ENCODE peak calls at places on chromosomes 12 and 14, in nine cellular contexts. One of them, this sample, is unnamed. For H3K4me1 and H3K9me3, the result is how much of the 10 kb centered on the place peaks cover.

GRCh38 chr12:1662761-1663439 is 28.0 kb upstream of the ADIPOR2 start:
- DNase-seq in stomach: peak
- DNase-seq in PC-9: peak
- DNase-seq in heart right ventricle: peak
- DNase-seq in A549: peak
- DNase-seq in testis: peak
- DNase-seq in aorta: no peak
- DNase-seq in CD8-positive, alpha-beta memory T cell: peak
- DNase-seq in fibroblast of lung: peak
- DNase-seq in this sample: peak

GRCh38 chr12:80763874-80764273 is 47.2 kb downstream of the MYF5 start:
- DNase-seq in PC-9: peak
- DNase-seq in heart right ventricle: no peak
- DNase-seq in stomach: no peak
- DNase-seq in testis: peak
- DNase-seq in fibroblast of lung: peak
- DNase-seq in CD8-positive, alpha-beta memory T cell: no peak
- DNase-seq in aorta: no peak
- DNase-seq in A549: peak
- DNase-seq in this sample: no peak

GRCh38 chr12:69985656-69986055 is 160.6 kb downstream of the MYRFL start:
- DNase-seq in PC-9: peak
- DNase-seq in A549: peak
- DNase-seq in CD8-positive, alpha-beta memory T cell: no peak
- DNase-seq in stomach: no peak
- DNase-seq in testis: no peak
- DNase-seq in fibroblast of lung: no peak
- DNase-seq in heart right ventricle: no peak
- DNase-seq in aorta: peak
- DNase-seq in this sample: no peak

GRCh38 chr12:124520258-124520657 is 47.2 kb downstream of the NCOR2 start:
- DNase-seq in CD8-positive, alpha-beta memory T cell: no peak
- DNase-seq in fibroblast of lung: peak
- DNase-seq in aorta: peak
- DNase-seq in stomach: peak
- DNase-seq in heart right ventricle: no peak
- DNase-seq in testis: no peak
- DNase-seq in A549: peak
- DNase-seq in PC-9: peak
- DNase-seq in this sample: peak

GRCh38 chr12:95117178-95117599 is 43.8 kb upstream of the NR2C1 start:
- DNase-seq in CD8-positive, alpha-beta memory T cell: peak
- DNase-seq in PC-9: peak
- DNase-seq in testis: peak
- DNase-seq in aorta: no peak
- DNase-seq in fibroblast of lung: peak
- DNase-seq in A549: peak
- DNase-seq in heart right ventricle: no peak
- DNase-seq in stomach: peak
- DNase-seq in this sample: no peak

GRCh38 chr14:71753126-71753830 is 179.0 kb upstream of the RGS6 start:
- DNase-seq in A549: peak
- DNase-seq in aorta: peak
- DNase-seq in testis: peak
- DNase-seq in PC-9: peak
- DNase-seq in heart right ventricle: peak
- DNase-seq in fibroblast of lung: peak
- DNase-seq in stomach: peak
- DNase-seq in CD8-positive, alpha-beta memory T cell: peak
- DNase-seq in this sample: peak

GRCh38 chr14:20610002-20610765 is 19.0 kb upstream of the RNASE12 start:
- DNase-seq in CD8-positive, alpha-beta memory T cell: peak
- DNase-seq in PC-9: peak
- DNase-seq in stomach: peak
- DNase-seq in heart right ventricle: peak
- DNase-seq in testis: peak
- DNase-seq in fibroblast of lung: peak
- DNase-seq in aorta: peak
- DNase-seq in A549: peak
- DNase-seq in this sample: peak

GRCh38 chr14:56751471-56751870 is 58.8 kb downstream of the OTX2 start:
- DNase-seq in CD8-positive, alpha-beta memory T cell: no peak
- DNase-seq in testis: no peak
- DNase-seq in PC-9: no peak
- DNase-seq in heart right ventricle: no peak
- DNase-seq in A549: peak
- DNase-seq in stomach: no peak
- DNase-seq in aorta: no peak
- DNase-seq in fibroblast of lung: no peak
- DNase-seq in this sample: no peak

GRCh38 chr14:20460458-20461229 is 590 bp downstream of the PIP4P1 start:
- DNase-seq in heart right ventricle: no peak
- DNase-seq in fibroblast of lung: no peak
- DNase-seq in stomach: peak
- DNase-seq in PC-9: peak
- DNase-seq in testis: no peak
- DNase-seq in A549: no peak
- DNase-seq in aorta: no peak
- DNase-seq in CD8-positive, alpha-beta memory T cell: peak
- DNase-seq in this sample: peak

GRCh38 chr12:2876431-2877046 is 435 bp downstream of the FOXM1 start:
- DNase-seq in testis: no peak
- DNase-seq in PC-9: no peak
- DNase-seq in stomach: no peak
- DNase-seq in heart right ventricle: no peak
- DNase-seq in fibroblast of lung: peak
- DNase-seq in aorta: peak
- DNase-seq in CD8-positive, alpha-beta memory T cell: no peak
- DNase-seq in A549: peak
- DNase-seq in this sample: no peak

GRCh38 chr14:96958057-96958456 is 160.9 kb downstream of the VRK1 start:
- DNase-seq in CD8-positive, alpha-beta memory T cell: no peak
- DNase-seq in heart right ventricle: no peak
- DNase-seq in testis: no peak
- DNase-seq in PC-9: no peak
- DNase-seq in stomach: no peak
- DNase-seq in aorta: no peak
- DNase-seq in fibroblast of lung: no peak
- DNase-seq in A549: no peak
- DNase-seq in this sample: no peak

GRCh38 chr12:79778802-79779201 is 88.0 kb upstream of the PAWR start:
- DNase-seq in aorta: no peak
- DNase-seq in A549: no peak
- DNase-seq in CD8-positive, alpha-beta memory T cell: no peak
- DNase-seq in stomach: no peak
- DNase-seq in heart right ventricle: no peak
- DNase-seq in testis: no peak
- DNase-seq in PC-9: no peak
- DNase-seq in fibroblast of lung: no peak
- DNase-seq in this sample: no peak

GRCh38 chr12:115383668-115384067 is 699.7 kb upstream of the TBX3 start:
- DNase-seq in CD8-positive, alpha-beta memory T cell: no peak
- DNase-seq in aorta: no peak
- DNase-seq in fibroblast of lung: peak
- DNase-seq in A549: peak
- DNase-seq in stomach: peak
- DNase-seq in testis: no peak
- DNase-seq in PC-9: no peak
- DNase-seq in heart right ventricle: no peak
- DNase-seq in this sample: peak

GRCh38 chr14:91897121-91897701 is 29.9 kb upstream of the TC2N start:
- DNase-seq in testis: peak
- DNase-seq in heart right ventricle: peak
- DNase-seq in aorta: peak
- DNase-seq in A549: peak
- DNase-seq in CD8-positive, alpha-beta memory T cell: no peak
- DNase-seq in fibroblast of lung: peak
- DNase-seq in PC-9: no peak
- DNase-seq in stomach: peak
- DNase-seq in this sample: peak

GRCh38 chr12:80707830-80708534 is 548 bp downstream of the MYF6 start:
- DNase-seq in CD8-positive, alpha-beta memory T cell: no peak
- DNase-seq in aorta: peak
- DNase-seq in testis: no peak
- DNase-seq in fibroblast of lung: no peak
- DNase-seq in heart right ventricle: no peak
- DNase-seq in stomach: no peak
- DNase-seq in PC-9: no peak
- DNase-seq in A549: no peak
- DNase-seq in this sample: no peak

GRCh38 chr12:26097046-26097878 is 27.6 kb downstream of the BHLHE41 start:
- DNase-seq in stomach: peak
- DNase-seq in heart right ventricle: peak
- DNase-seq in testis: peak
- DNase-seq in PC-9: peak
- DNase-seq in A549: peak
- DNase-seq in aorta: peak
- DNase-seq in CD8-positive, alpha-beta memory T cell: peak
- DNase-seq in fibroblast of lung: peak
- DNase-seq in this sample: peak

GRCh38 chr14:55749201-55749812 is 169.3 kb downstream of the KTN1 start:
- DNase-seq in aorta: no peak
- DNase-seq in testis: no peak
- DNase-seq in fibroblast of lung: no peak
- DNase-seq in PC-9: peak
- DNase-seq in heart right ventricle: no peak
- DNase-seq in CD8-positive, alpha-beta memory T cell: no peak
- DNase-seq in A549: peak
- DNase-seq in stomach: no peak
- DNase-seq in this sample: no peak

GRCh38 chr12:62604856-62605255 is 138.2 kb downstream of the MON2 start:
- DNase-seq in PC-9: no peak
- DNase-seq in aorta: no peak
- DNase-seq in fibroblast of lung: peak
- DNase-seq in stomach: no peak
- DNase-seq in A549: peak
- DNase-seq in CD8-positive, alpha-beta memory T cell: no peak
- DNase-seq in testis: no peak
- DNase-seq in heart right ventricle: no peak
- DNase-seq in this sample: no peak

GRCh38 chr14:100840286-100840685 is 14.4 kb downstream of the MEG3 start:
- DNase-seq in aorta: peak
- DNase-seq in CD8-positive, alpha-beta memory T cell: no peak
- DNase-seq in testis: no peak
- DNase-seq in PC-9: no peak
- DNase-seq in heart right ventricle: no peak
- DNase-seq in fibroblast of lung: no peak
- DNase-seq in stomach: no peak
- DNase-seq in A549: no peak
- DNase-seq in this sample: no peak
- H3K4me1 ChIP-seq in aorta: under half
- H3K4me1 ChIP-seq in CD8-positive, alpha-beta memory T cell: under half
- H3K4me1 ChIP-seq in testis: under half
- H3K4me1 ChIP-seq in PC-9: under half
- H3K4me1 ChIP-seq in heart right ventricle: under half
- H3K4me1 ChIP-seq in fibroblast of lung: under half
- H3K4me1 ChIP-seq in stomach: under half
- H3K4me1 ChIP-seq in A549: under half
- H3K4me1 ChIP-seq in this sample: under half

GRCh38 chr12:34327671-34328070 is 305.4 kb downstream of the ALG10 start:
- DNase-seq in stomach: no peak
- DNase-seq in testis: no peak
- DNase-seq in heart right ventricle: no peak
- DNase-seq in A549: no peak
- DNase-seq in fibroblast of lung: no peak
- DNase-seq in CD8-positive, alpha-beta memory T cell: no peak
- DNase-seq in aorta: no peak
- DNase-seq in PC-9: no peak
- DNase-seq in this sample: no peak
- H3K9me3 ChIP-seq in stomach: half or more
- H3K9me3 ChIP-seq in testis: under half
- H3K9me3 ChIP-seq in heart right ventricle: under half
- H3K9me3 ChIP-seq in A549: under half
- H3K9me3 ChIP-seq in fibroblast of lung: under half
- H3K9me3 ChIP-seq in CD8-positive, alpha-beta memory T cell: under half
- H3K9me3 ChIP-seq in aorta: under half
- H3K9me3 ChIP-seq in PC-9: under half
- H3K9me3 ChIP-seq in this sample: under half

GRCh38 chr12:45989857-45990467 is 412 bp downstream of the SCAF11 start:
- DNase-seq in PC-9: peak
- DNase-seq in CD8-positive, alpha-beta memory T cell: peak
- DNase-seq in stomach: peak
- DNase-seq in testis: peak
- DNase-seq in fibroblast of lung: peak
- DNase-seq in aorta: peak
- DNase-seq in A549: peak
- DNase-seq in heart right ventricle: peak
- DNase-seq in this sample: peak

GRCh38 chr12:45991289-45992249 is 1.2 kb upstream of the SCAF11 start:
- DNase-seq in stomach: peak
- DNase-seq in heart right ventricle: peak
- DNase-seq in CD8-positive, alpha-beta memory T cell: peak
- DNase-seq in aorta: peak
- DNase-seq in A549: peak
- DNase-seq in fibroblast of lung: peak
- DNase-seq in testis: peak
- DNase-seq in PC-9: peak
- DNase-seq in this sample: peak

GRCh38 chr12:45989277-45989856 is 1.0 kb downstream of the SCAF11 start:
- DNase-seq in aorta: no peak
- DNase-seq in A549: no peak
- DNase-seq in stomach: peak
- DNase-seq in CD8-positive, alpha-beta memory T cell: peak
- DNase-seq in fibroblast of lung: no peak
- DNase-seq in PC-9: no peak
- DNase-seq in testis: no peak
- DNase-seq in heart right ventricle: no peak
- DNase-seq in this sample: no peak

GRCh38 chr12:45988259-45988658 is 2.1 kb downstream of the SCAF11 start:
- DNase-seq in heart right ventricle: no peak
- DNase-seq in CD8-positive, alpha-beta memory T cell: no peak
- DNase-seq in PC-9: no peak
- DNase-seq in fibroblast of lung: peak
- DNase-seq in testis: no peak
- DNase-seq in stomach: no peak
- DNase-seq in A549: no peak
- DNase-seq in aorta: no peak
- DNase-seq in this sample: no peak

GRCh38 chr12:45990468-45991288 is at the start of gene SCAF11:
- DNase-seq in CD8-positive, alpha-beta memory T cell: peak
- DNase-seq in testis: peak
- DNase-seq in aorta: peak
- DNase-seq in heart right ventricle: peak
- DNase-seq in PC-9: peak
- DNase-seq in stomach: peak
- DNase-seq in A549: peak
- DNase-seq in fibroblast of lung: peak
- DNase-seq in this sample: peak
- H3K27ac ChIP-seq in CD8-positive, alpha-beta memory T cell: peak
- H3K27ac ChIP-seq in testis: peak
- H3K27ac ChIP-seq in aorta: peak
- H3K27ac ChIP-seq in heart right ventricle: peak
- H3K27ac ChIP-seq in PC-9: peak
- H3K27ac ChIP-seq in stomach: peak
- H3K27ac ChIP-seq in A549: peak
- H3K27ac ChIP-seq in fibroblast of lung: peak
- H3K27ac ChIP-seq in this sample: peak

DNA sequence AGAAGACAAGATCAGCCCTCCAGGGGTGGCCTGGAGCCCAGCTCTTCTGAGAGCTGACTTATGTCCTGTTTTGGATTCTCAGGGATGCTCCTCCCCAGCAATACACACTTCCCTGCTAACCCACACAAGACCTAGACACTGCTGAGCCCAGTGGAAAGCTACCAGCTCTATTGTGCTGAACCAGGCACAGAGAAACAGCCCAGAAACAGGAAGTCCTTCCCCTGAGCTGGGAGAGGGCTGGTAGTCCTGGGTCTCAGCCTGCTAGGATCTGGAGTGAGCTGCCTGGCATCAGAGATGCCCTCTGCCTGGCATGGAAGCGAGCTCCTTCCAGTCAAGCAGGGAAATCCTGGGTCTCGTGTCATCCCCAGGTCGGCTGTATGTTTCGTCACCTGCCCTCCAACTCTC is 1.2 kb upstream of the LAG3 start:
- DNase-seq in aorta: no peak
- DNase-seq in CD8-positive, alpha-beta memory T cell: no peak
- DNase-seq in heart right ventricle: no peak
- DNase-seq in stomach: no peak
- DNase-seq in PC-9: no peak
- DNase-seq in testis: peak
- DNase-seq in fibroblast of lung: no peak
- DNase-seq in A549: no peak
- DNase-seq in this sample: no peak
- H3K4me1 ChIP-seq in aorta: under half
- H3K4me1 ChIP-seq in CD8-positive, alpha-beta memory T cell: half or more
- H3K4me1 ChIP-seq in heart right ventricle: under half
- H3K4me1 ChIP-seq in stomach: half or more
- H3K4me1 ChIP-seq in PC-9: under half
- H3K4me1 ChIP-seq in testis: under half
- H3K4me1 ChIP-seq in fibroblast of lung: under half
- H3K4me1 ChIP-seq in A549: under half
- H3K4me1 ChIP-seq in this sample: half or more

This sample was measured in left lung.